ENCODE peak calls at places on chromosome 14, in five cellular contexts. W is fibroblast of the aortic adventitia, A is transverse colon, U is heart right ventricle, N is GM23338. L is an unnamed sample.

GRCh38 chr14:58731465-58732330 is 93.9 kb downstream of the DACT1 start:
- DNase-seq in W (peak; percentile 100), A (no peak), U (no peak), N (no peak), L (peak; percentile 97)

GRCh38 chr14:98177551-98177950 is 1094.4 kb downstream of the BCL11B start:
- DNase-seq in W (no peak), A (no peak), U (no peak), N (no peak), L (no peak)

GRCh38 chr14:88681755-88682494 is 110.8 kb downstream of the EML5 start:
- DNase-seq in W (no peak), A (no peak), U (no peak), N (no peak), L (no peak)

GRCh38 chr14:104784846-104785707 is 10.5 kb downstream of the AKT1 start:
- DNase-seq in W (no peak), A (no peak), U (no peak), N (no peak), L (no peak)

GRCh38 chr14:31926123-31926522 is 151.0 kb upstream of the ARHGAP5 start:
- DNase-seq in W (peak; percentile 55), A (no peak), U (no peak), N (peak; percentile 79), L (peak; percentile 66)

GRCh38 chr14:92581966-92582566 is 68.5 kb downstream of the RIN3 start:
- DNase-seq in W (no peak), A (no peak), U (no peak), N (no peak), L (no peak)

GRCh38 chr14:74980746-74981661 is 21.7 kb upstream of the EIF2B2 start:
- DNase-seq in W (peak; percentile 40), A (no peak), U (no peak), N (peak; percentile 64), L (peak; percentile 45)

GRCh38 chr14:61632401-61633195 is 62.7 kb upstream of the HIF1A start:
- DNase-seq in W (no peak), A (no peak), U (no peak), N (no peak), L (no peak)

GRCh38 chr14:88929656-88930436 is 105.4 kb downstream of the TTC8 start:
- DNase-seq in W (no peak), A (no peak), U (no peak), N (peak; percentile 60), L (no peak)

GRCh38 chr14:25150401-25150800 is 100.5 kb upstream of the STXBP6 start:
- DNase-seq in W (peak; percentile 11), A (no peak), U (no peak), N (no peak), L (no peak)

GRCh38 chr14:22558221-22558913 is 30.7 kb downstream of the DAD1 start:
- DNase-seq in W (no peak), A (no peak), U (no peak), N (peak; percentile 79), L (no peak)

GRCh38 chr14:29475641-29476040 is 452.0 kb downstream of the PRKD1 start:
- DNase-seq in W (no peak), A (no peak), U (no peak), N (no peak), L (no peak)

GRCh38 chr14:61089126-61089750 is 108.2 kb downstream of the SLC38A6 start:
- DNase-seq in W (no peak), A (no peak), U (no peak), N (no peak), L (no peak)

GRCh38 chr14:22536853-22537338 is 52.1 kb downstream of the DAD1 start:
- DNase-seq in W (peak; percentile 94), A (peak; percentile 48), U (peak; percentile 58), N (no peak), L (peak; percentile 95)

GRCh38 chr14:90624228-90624627 is 192.0 kb downstream of the TTC7B start:
- DNase-seq in W (no peak), A (no peak), U (peak; percentile 39), N (no peak), L (peak; percentile 17)

GRCh38 chr14:101960225-101960624 is 4.1 kb upstream of the DYNC1H1 start:
- DNase-seq in W (peak; percentile 32), A (no peak), U (no peak), N (peak; percentile 77), L (peak; percentile 42)

GRCh38 chr14:54556535-54556934 is 10.4 kb upstream of the SAMD4A start:
- DNase-seq in W (no peak), A (no peak), U (no peak), N (peak; percentile 32), L (no peak)

GRCh38 chr14:54025661-54026060 is 69.0 kb upstream of the BMP4 start:
- DNase-seq in W (peak; percentile 48), A (no peak), U (peak; percentile 3), N (peak; percentile 32), L (peak; percentile 62)

GRCh38 chr14:25121342-25122129 is 71.6 kb upstream of the STXBP6 start:
- DNase-seq in W (peak; percentile 93), A (no peak), U (no peak), N (peak; percentile 23), L (peak; percentile 87)

GRCh38 chr14:61296707-61297502 is 15.8 kb upstream of the TMEM30B start:
- DNase-seq in W (peak; percentile 67), A (no peak), U (no peak), N (peak; percentile 49), L (peak; percentile 78)

GRCh38 chr14:22314183-22314820 is 274.7 kb downstream of the DAD1 start:
- DNase-seq in W (peak; percentile 62), A (no peak), U (peak; percentile 29), N (peak; percentile 82), L (peak; percentile 63)

GRCh38 chr14:58637391-58638230 is at the start of gene DACT1:
- DNase-seq in W (peak; percentile 88), A (peak; percentile 50), U (peak; percentile 51), N (peak; percentile 93), L (peak; percentile 80)

GRCh38 chr14:73723411-73723798 is 9.2 kb upstream of the PNMA1 start:
- DNase-seq in W (peak; percentile 52), A (no peak), U (no peak), N (no peak), L (peak; percentile 48)

GRCh38 chr14:104132981-104133380 is 5.4 kb upstream of the KIF26A start:
- DNase-seq in W (no peak), A (no peak), U (no peak), N (peak; percentile 73), L (no peak)

GRCh38 chr14:75446447-75446846 is 18.6 kb downstream of the JDP2 start:
- DNase-seq in W (no peak), A (no peak), U (no peak), N (no peak), L (no peak)

GRCh38 chr14:76117789-76118188 is 33.9 kb upstream of the GPATCH2L start:
- DNase-seq in W (no peak), A (no peak), U (no peak), N (no peak), L (no peak)

GRCh38 chr14:32189806-32190205 is 12.0 kb upstream of the RNU6-7 start:
- DNase-seq in W (no peak), A (no peak), U (no peak), N (no peak), L (no peak)

DNA sequence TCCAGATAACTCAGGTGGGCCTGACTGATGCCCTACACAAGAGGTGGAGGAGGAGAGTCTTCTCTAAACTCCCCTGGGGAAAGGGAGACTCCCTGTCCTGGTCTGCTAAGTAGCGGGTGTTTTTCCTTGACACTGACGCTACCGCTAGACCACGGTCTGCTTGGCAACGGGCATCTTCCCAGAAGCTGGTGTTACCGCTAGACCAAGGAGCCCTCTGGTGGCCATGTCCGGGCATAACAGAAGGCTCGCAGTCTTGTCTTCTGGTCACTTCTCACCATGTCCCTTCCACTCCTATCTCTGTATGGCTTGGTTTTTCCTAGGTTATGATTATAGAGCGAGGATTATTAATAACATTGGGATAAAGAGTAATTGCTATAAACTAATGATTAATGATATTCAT is 965.5 kb downstream of the TMEM121 start:
- DNase-seq in W (no peak), A (peak; percentile 25), U (no peak), N (peak; percentile 20), L (no peak)
- TF ChIP-seq CTCF in W (no peak), A (peak; percentile 20), U (no peak), N (peak; percentile 26), L (peak; percentile 4)

GRCh38 chr14:94689985-94690400 is 77.8 kb downstream of the SERPINA3 start:
- DNase-seq in W (no peak), A (no peak), U (no peak), N (no peak), L (no peak)

GRCh38 chr14:94691658-94692029 is 78.3 kb downstream of the GSC start:
- DNase-seq in W (peak; percentile 31), A (no peak), U (no peak), N (no peak), L (peak; percentile 39)

GRCh38 chr14:94690486-94690885 is 78.3 kb downstream of the SERPINA3 start:
- DNase-seq in W (no peak), A (no peak), U (no peak), N (no peak), L (no peak)

GRCh38 chr14:94689218-94689984 is 77.2 kb downstream of the SERPINA3 start:
- DNase-seq in W (peak; percentile 48), A (peak; percentile 50), U (peak; percentile 38), N (peak; percentile 78), L (peak; percentile 53)

DNA sequence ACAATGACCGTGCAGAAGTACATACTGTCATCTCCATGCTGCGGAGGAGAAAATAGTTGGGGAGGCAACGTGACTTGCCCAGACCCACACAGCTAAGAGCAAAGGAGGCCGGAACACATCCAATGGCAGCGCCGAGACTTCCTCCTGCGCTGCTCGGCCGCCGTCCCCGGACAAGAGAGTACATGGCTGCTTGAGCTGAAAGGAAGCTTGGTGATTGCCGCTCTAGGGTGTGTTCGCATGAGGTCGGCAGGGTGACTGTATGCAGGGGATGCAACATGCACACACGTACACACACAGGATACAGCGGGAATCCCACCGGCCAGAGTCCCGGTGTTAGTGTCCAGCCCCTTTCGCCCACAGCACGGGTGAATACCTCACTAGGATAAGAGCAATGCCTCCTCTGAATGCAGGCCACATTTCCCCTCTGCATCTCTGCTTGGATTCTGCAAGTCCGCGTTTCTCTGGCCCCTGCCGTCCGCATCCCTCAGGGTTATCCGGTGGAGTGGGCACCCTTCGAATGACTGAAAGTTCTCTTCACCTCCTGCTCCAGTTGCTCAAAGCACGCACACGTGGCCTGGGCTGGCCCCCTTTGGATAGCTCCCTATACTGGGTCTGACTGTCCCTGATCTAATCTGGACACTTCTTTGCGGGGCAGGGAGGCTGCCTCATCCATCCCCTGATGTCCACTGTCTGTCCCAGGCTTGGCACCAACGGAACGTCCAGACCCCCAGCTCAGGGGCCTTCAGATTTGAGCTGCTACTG is 78.8 kb downstream of the GSC start:
- DNase-seq in W (no peak), A (no peak), U (no peak), N (no peak), L (no peak)
- H3K4me3 ChIP-seq in W (no peak overlapping the region), A (no peak overlapping the region), U (no peak overlapping the region), N (no peak overlapping the region), L (no peak overlapping the region)

GRCh38 chr14:96501383-96501745 is 818 bp upstream of the PAPOLA start:
- DNase-seq in W (no peak), A (no peak), U (no peak), N (no peak), L (no peak)

GRCh38 chr14:96502621-96503251 is 554 bp downstream of the PAPOLA start:
- DNase-seq in W (peak; percentile 25), A (peak; percentile 58), U (peak; percentile 59), N (peak; percentile 79), L (peak; percentile 35)

GRCh38 chr14:96497586-96497985 is 4.6 kb upstream of the PAPOLA start:
- DNase-seq in W (no peak), A (no peak), U (no peak), N (no peak), L (no peak)

GRCh38 chr14:96497087-96497486 is 5.1 kb upstream of the PAPOLA start:
- DNase-seq in W (no peak), A (no peak), U (no peak), N (no peak), L (no peak)

GRCh38 chr14:96501746-96502620 is at the start of gene PAPOLA:
- DNase-seq in W (peak; percentile 94), A (peak; percentile 96), U (peak; percentile 93), N (peak; percentile 96), L (peak; percentile 97)
- TF ChIP-seq CTCF in W (no peak), A (peak; percentile 14), U (no peak), N (peak; percentile 17), L (no peak)

GRCh38 chr14:100540926-100541620 is 46.1 kb downstream of the BEGAIN start:
- DNase-seq in W (no peak), A (no peak), U (no peak), N (no peak), L (no peak)
- H3K4me3 ChIP-seq in W (no peak overlapping the region), A (no peak overlapping the region), U (no peak overlapping the region), N (no peak overlapping the region), L (no peak overlapping the region)

L was measured in fibroblast of pulmonary artery.